ENCODE peak calls at places on chromosomes 12 and 14, in ten cellular contexts. I, Q, K, V, J, M, O, F, H and X are unnamed samples.
A peak's percentile ranks its signal among the peaks of the same experiment; 100 is the strongest.

GRCh38 chr12:89832336-89832735 is 123.7 kb upstream of the ATP2B1 start:
- DNase-seq in I (no peak), Q (no peak), K (no peak), V (no peak), J (no peak), M (no peak), O (no peak), F (no peak), H (no peak), X (no peak)

GRCh38 chr14:54206477-54206876 is 190.3 kb upstream of the CDKN3 start:
- DNase-seq in I (no peak), Q (no peak), K (no peak), V (no peak), J (no peak), M (no peak), O (no peak), F (no peak), H (no peak), X (no peak)

GRCh38 chr12:18546399-18546798 is 191.4 kb downstream of the PLCZ1 start:
- DNase-seq in I (no peak), Q (no peak), K (no peak), V (no peak), J (no peak), M (no peak), O (no peak), F (no peak), H (no peak), X (no peak)

GRCh38 chr12:120925740-120926563 is 21.8 kb upstream of the SPPL3 start:
- DNase-seq in I (no peak), Q (no peak), K (no peak), V (no peak), J (no peak), M (no peak), O (no peak), F (peak; percentile 96), H (no peak), X (no peak)

GRCh38 chr12:3421599-3421998 is 69.4 kb upstream of the PRMT8 start:
- DNase-seq in I (no peak), Q (no peak), K (no peak), V (no peak), J (no peak), M (no peak), O (no peak), F (no peak), H (no peak), X (no peak)

GRCh38 chr14:28755930-28756895 is 10.4 kb upstream of the FOXG1 start:
- DNase-seq in I (no peak), Q (no peak), K (no peak), V (no peak), J (no peak), M (no peak), O (no peak), F (no peak), H (no peak), X (no peak)

GRCh38 chr14:31543969-31544799 is 17.0 kb upstream of the NUBPL start:
- DNase-seq in I (no peak), Q (no peak), K (no peak), V (no peak), J (no peak), M (no peak), O (no peak), F (no peak), H (no peak), X (peak; percentile 82)

GRCh38 chr14:21385170-21385904 is 1.5 kb upstream of the SUPT16H start:
- DNase-seq in I (no peak), Q (no peak), K (no peak), V (no peak), J (no peak), M (peak; percentile 7), O (peak; percentile 8), F (no peak), H (no peak), X (peak; percentile 71)

GRCh38 chr12:29334911-29335310 is 46.1 kb downstream of the ERGIC2 start:
- DNase-seq in I (no peak), Q (no peak), K (no peak), V (no peak), J (no peak), M (no peak), O (no peak), F (no peak), H (no peak), X (no peak)

GRCh38 chr12:88889326-88890110 is 309.2 kb upstream of the KITLG start:
- DNase-seq in I (no peak), Q (no peak), K (no peak), V (no peak), J (no peak), M (no peak), O (no peak), F (no peak), H (no peak), X (no peak)

GRCh38 chr12:102216086-102216691 is 18.6 kb upstream of the PMCH start:
- DNase-seq in I (no peak), Q (no peak), K (no peak), V (no peak), J (no peak), M (no peak), O (no peak), F (no peak), H (no peak), X (no peak)

GRCh38 chr12:90090929-90091651 is 382.5 kb upstream of the ATP2B1 start:
- DNase-seq in I (no peak), Q (peak; percentile 78), K (peak; percentile 48), V (no peak), J (no peak), M (peak; percentile 19), O (peak; percentile 78), F (peak; percentile 80), H (no peak), X (no peak)

GRCh38 chr14:70881549-70882174 is 25.6 kb upstream of the PCNX1 start:
- DNase-seq in I (no peak), Q (no peak), K (no peak), V (no peak), J (no peak), M (peak; percentile 21), O (no peak), F (no peak), H (no peak), X (no peak)

GRCh38 chr14:104560586-104560945 is 19.0 kb upstream of the C14orf180 start:
- DNase-seq in I (no peak), Q (no peak), K (no peak), V (no peak), J (no peak), M (no peak), O (no peak), F (no peak), H (no peak), X (peak; percentile 82)

GRCh38 chr14:37599527-37600368 is 4.3 kb downstream of the TTC6 start:
- DNase-seq in I (no peak), Q (no peak), K (no peak), V (no peak), J (no peak), M (no peak), O (peak; percentile 47), F (no peak), H (no peak), X (no peak)

GRCh38 chr12:11765817-11766794 is 116.6 kb downstream of the ETV6 start:
- DNase-seq in I (no peak), Q (peak; percentile 56), K (no peak), V (no peak), J (no peak), M (peak; percentile 42), O (no peak), F (no peak), H (peak; percentile 47), X (no peak)

GRCh38 chr14:59482120-59482434 is 2.1 kb downstream of the L3HYPDH start:
- DNase-seq in I (no peak), Q (no peak), K (no peak), V (no peak), J (no peak), M (no peak), O (no peak), F (no peak), H (no peak), X (no peak)
- H3K9me3 ChIP-seq in I (no peaks in the 10 kb centered on the region), Q (no peaks in the 10 kb centered on the region), K (no peaks in the 10 kb centered on the region), V (no peaks in the 10 kb centered on the region), J (no peaks in the 10 kb centered on the region), M (no peaks in the 10 kb centered on the region), O (no peaks in the 10 kb centered on the region), F (no peaks in the 10 kb centered on the region), H (no peaks in the 10 kb centered on the region), X (no peaks in the 10 kb centered on the region)

DNA sequence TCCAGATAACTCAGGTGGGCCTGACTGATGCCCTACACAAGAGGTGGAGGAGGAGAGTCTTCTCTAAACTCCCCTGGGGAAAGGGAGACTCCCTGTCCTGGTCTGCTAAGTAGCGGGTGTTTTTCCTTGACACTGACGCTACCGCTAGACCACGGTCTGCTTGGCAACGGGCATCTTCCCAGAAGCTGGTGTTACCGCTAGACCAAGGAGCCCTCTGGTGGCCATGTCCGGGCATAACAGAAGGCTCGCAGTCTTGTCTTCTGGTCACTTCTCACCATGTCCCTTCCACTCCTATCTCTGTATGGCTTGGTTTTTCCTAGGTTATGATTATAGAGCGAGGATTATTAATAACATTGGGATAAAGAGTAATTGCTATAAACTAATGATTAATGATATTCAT is 965.5 kb downstream of the TMEM121 start:
- DNase-seq in I (no peak), Q (peak; percentile 25), K (no peak), V (no peak), J (no peak), M (no peak), O (peak; percentile 19), F (no peak), H (no peak), X (peak; percentile 76)
- H3K9me3 ChIP-seq in I (no peaks in the 10 kb centered on the region), Q (no peaks in the 10 kb centered on the region), K (no peaks in the 10 kb centered on the region), V (no peaks in the 10 kb centered on the region), J (no peaks in the 10 kb centered on the region), M (no peaks in the 10 kb centered on the region), O (no peaks in the 10 kb centered on the region), F (peaks cover 5% of the 10 kb centered on the region), H (no peaks in the 10 kb centered on the region), X (no peaks in the 10 kb centered on the region)

DNA sequence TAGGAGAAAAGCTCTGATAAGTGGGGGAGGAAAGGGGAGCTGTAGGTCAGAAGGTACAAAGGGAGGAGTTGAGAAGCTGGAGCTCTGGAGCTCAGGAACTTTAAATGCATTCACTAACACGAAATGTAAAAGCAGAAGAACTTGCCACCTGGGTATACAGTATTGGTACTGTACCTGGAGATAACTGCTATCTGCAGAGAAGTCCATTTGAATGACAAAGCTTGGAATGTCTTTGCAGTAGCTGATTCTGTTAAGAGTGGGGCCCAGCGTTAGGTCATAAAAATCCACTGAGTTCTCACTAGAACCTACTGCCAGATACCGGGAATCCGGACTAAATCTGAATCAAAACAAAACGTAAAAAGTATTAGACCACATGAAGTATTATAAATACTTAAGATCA is 55.6 kb downstream of the ZC3H14 start:
- DNase-seq in I (no peak), Q (no peak), K (no peak), V (no peak), J (no peak), M (no peak), O (no peak), F (no peak), H (no peak), X (no peak)
- H3K9me3 ChIP-seq in I (no peaks in the 10 kb centered on the region), Q (no peaks in the 10 kb centered on the region), K (no peaks in the 10 kb centered on the region), V (no peaks in the 10 kb centered on the region), J (no peaks in the 10 kb centered on the region), M (no peaks in the 10 kb centered on the region), O (no peaks in the 10 kb centered on the region), F (no peaks in the 10 kb centered on the region), H (no peaks in the 10 kb centered on the region), X (no peaks in the 10 kb centered on the region)

DNA sequence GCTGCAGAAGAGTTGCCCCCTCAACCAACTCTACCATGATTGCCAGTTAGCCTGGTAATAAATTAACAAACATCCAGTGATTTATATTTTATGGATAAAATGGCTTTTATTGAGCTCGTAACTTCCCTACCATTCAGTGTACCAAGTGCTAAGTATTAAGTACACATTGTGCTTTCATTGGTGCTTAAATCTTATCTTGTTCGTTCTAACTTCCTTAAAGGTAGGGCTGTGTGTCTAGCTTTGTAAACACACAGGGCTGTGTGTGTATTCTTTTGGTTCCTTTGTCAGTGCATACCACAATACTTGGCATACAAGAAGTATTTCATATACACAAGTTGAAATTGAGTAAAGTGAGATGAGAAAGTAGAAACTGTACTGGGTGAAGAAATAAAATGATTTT is 80.4 kb downstream of the KCNC2 start:
- DNase-seq in I (no peak), Q (no peak), K (no peak), V (no peak), J (no peak), M (no peak), O (no peak), F (no peak), H (no peak), X (no peak)
- H3K9me3 ChIP-seq in I (no peaks in the 10 kb centered on the region), Q (no peaks in the 10 kb centered on the region), K (no peaks in the 10 kb centered on the region), V (no peaks in the 10 kb centered on the region), J (no peaks in the 10 kb centered on the region), M (no peaks in the 10 kb centered on the region), O (no peaks in the 10 kb centered on the region), F (no peaks in the 10 kb centered on the region), H (no peaks in the 10 kb centered on the region), X (no peaks in the 10 kb centered on the region)